ENCODE peak calls at places on chromosomes 12 and 14, in eight cellular contexts. One of them, this sample, is unnamed.

GRCh38 chr14:54481695-54482094 is 7.1 kb downstream of the GMFB start:
- DNase-seq in left ventricle myocardium inferior: no peak
- DNase-seq in neural progenitor cell: no peak
- DNase-seq in heart left ventricle: no peak
- DNase-seq in trophoblast cell: no peak
- DNase-seq in thyroid gland: no peak
- DNase-seq in upper lobe of right lung: no peak
- DNase-seq in kidney: no peak
- DNase-seq in this sample: no peak

GRCh38 chr14:61476737-61477410 is 155.5 kb downstream of the PRKCH start:
- DNase-seq in left ventricle myocardium inferior: no peak
- DNase-seq in neural progenitor cell: no peak
- DNase-seq in heart left ventricle: peak; percentile 63
- DNase-seq in trophoblast cell: peak; percentile 50
- DNase-seq in thyroid gland: peak; percentile 23
- DNase-seq in upper lobe of right lung: no peak
- DNase-seq in kidney: no peak
- DNase-seq in this sample: no peak

GRCh38 chr12:45591635-45592034 is 137.9 kb upstream of the ARID2 start:
- DNase-seq in left ventricle myocardium inferior: no peak
- DNase-seq in neural progenitor cell: no peak
- DNase-seq in heart left ventricle: no peak
- DNase-seq in trophoblast cell: no peak
- DNase-seq in thyroid gland: no peak
- DNase-seq in upper lobe of right lung: no peak
- DNase-seq in kidney: no peak
- DNase-seq in this sample: no peak

GRCh38 chr14:104883681-104884361 is 18.8 kb downstream of the CEP170B start:
- DNase-seq in left ventricle myocardium inferior: peak; percentile 9
- DNase-seq in neural progenitor cell: no peak
- DNase-seq in heart left ventricle: no peak
- DNase-seq in trophoblast cell: no peak
- DNase-seq in thyroid gland: no peak
- DNase-seq in upper lobe of right lung: no peak
- DNase-seq in kidney: peak; percentile 73
- DNase-seq in this sample: no peak

GRCh38 chr14:64891839-64892375 is 12.2 kb upstream of the SPTB start:
- DNase-seq in left ventricle myocardium inferior: no peak
- DNase-seq in neural progenitor cell: peak; percentile 82
- DNase-seq in heart left ventricle: no peak
- DNase-seq in trophoblast cell: peak; percentile 18
- DNase-seq in thyroid gland: no peak
- DNase-seq in upper lobe of right lung: no peak
- DNase-seq in kidney: no peak
- DNase-seq in this sample: no peak

GRCh38 chr14:91249841-91250616 is 5.5 kb upstream of the GPR68 start:
- DNase-seq in left ventricle myocardium inferior: no peak
- DNase-seq in neural progenitor cell: peak; percentile 85
- DNase-seq in heart left ventricle: no peak
- DNase-seq in trophoblast cell: no peak
- DNase-seq in thyroid gland: no peak
- DNase-seq in upper lobe of right lung: peak; percentile 78
- DNase-seq in kidney: no peak
- DNase-seq in this sample: no peak

GRCh38 chr12:67484788-67485480 is 163.6 kb upstream of the DYRK2 start:
- DNase-seq in left ventricle myocardium inferior: no peak
- DNase-seq in neural progenitor cell: no peak
- DNase-seq in heart left ventricle: no peak
- DNase-seq in trophoblast cell: no peak
- DNase-seq in thyroid gland: no peak
- DNase-seq in upper lobe of right lung: no peak
- DNase-seq in kidney: no peak
- DNase-seq in this sample: no peak

GRCh38 chr12:108387771-108388170 is 48.7 kb upstream of the CMKLR1 start:
- DNase-seq in left ventricle myocardium inferior: no peak
- DNase-seq in neural progenitor cell: no peak
- DNase-seq in heart left ventricle: no peak
- DNase-seq in trophoblast cell: no peak
- DNase-seq in thyroid gland: no peak
- DNase-seq in upper lobe of right lung: no peak
- DNase-seq in kidney: no peak
- DNase-seq in this sample: no peak

GRCh38 chr14:70416717-70417349 is at the start of gene SYNJ2BP:
- DNase-seq in left ventricle myocardium inferior: peak; percentile 69
- DNase-seq in neural progenitor cell: peak; percentile 62
- DNase-seq in heart left ventricle: peak; percentile 78
- DNase-seq in trophoblast cell: peak; percentile 67
- DNase-seq in thyroid gland: peak; percentile 89
- DNase-seq in upper lobe of right lung: peak; percentile 89
- DNase-seq in kidney: peak; percentile 84
- DNase-seq in this sample: peak; percentile 57

GRCh38 chr12:66491812-66492361 is 187.0 kb downstream of the GRIP1 start:
- DNase-seq in left ventricle myocardium inferior: no peak
- DNase-seq in neural progenitor cell: no peak
- DNase-seq in heart left ventricle: no peak
- DNase-seq in trophoblast cell: no peak
- DNase-seq in thyroid gland: no peak
- DNase-seq in upper lobe of right lung: no peak
- DNase-seq in kidney: no peak
- DNase-seq in this sample: no peak

GRCh38 chr12:19236656-19237055 is 107.1 kb downstream of the PLEKHA5 start:
- DNase-seq in left ventricle myocardium inferior: no peak
- DNase-seq in neural progenitor cell: no peak
- DNase-seq in heart left ventricle: no peak
- DNase-seq in trophoblast cell: no peak
- DNase-seq in thyroid gland: no peak
- DNase-seq in upper lobe of right lung: no peak
- DNase-seq in kidney: no peak
- DNase-seq in this sample: no peak

GRCh38 chr12:88258396-88258795 is 116.3 kb downstream of the TMTC3 start:
- DNase-seq in left ventricle myocardium inferior: no peak
- DNase-seq in neural progenitor cell: no peak
- DNase-seq in heart left ventricle: no peak
- DNase-seq in trophoblast cell: no peak
- DNase-seq in thyroid gland: no peak
- DNase-seq in upper lobe of right lung: no peak
- DNase-seq in kidney: no peak
- DNase-seq in this sample: no peak

GRCh38 chr14:75315143-75315542 is 36.5 kb downstream of the FOS start:
- DNase-seq in left ventricle myocardium inferior: no peak
- DNase-seq in neural progenitor cell: no peak
- DNase-seq in heart left ventricle: no peak
- DNase-seq in trophoblast cell: no peak
- DNase-seq in thyroid gland: no peak
- DNase-seq in upper lobe of right lung: no peak
- DNase-seq in kidney: no peak
- DNase-seq in this sample: no peak

GRCh38 chr14:61636792-61637191 is 58.5 kb upstream of the HIF1A start:
- DNase-seq in left ventricle myocardium inferior: no peak
- DNase-seq in neural progenitor cell: no peak
- DNase-seq in heart left ventricle: no peak
- DNase-seq in trophoblast cell: no peak
- DNase-seq in thyroid gland: no peak
- DNase-seq in upper lobe of right lung: no peak
- DNase-seq in kidney: no peak
- DNase-seq in this sample: no peak

DNA sequence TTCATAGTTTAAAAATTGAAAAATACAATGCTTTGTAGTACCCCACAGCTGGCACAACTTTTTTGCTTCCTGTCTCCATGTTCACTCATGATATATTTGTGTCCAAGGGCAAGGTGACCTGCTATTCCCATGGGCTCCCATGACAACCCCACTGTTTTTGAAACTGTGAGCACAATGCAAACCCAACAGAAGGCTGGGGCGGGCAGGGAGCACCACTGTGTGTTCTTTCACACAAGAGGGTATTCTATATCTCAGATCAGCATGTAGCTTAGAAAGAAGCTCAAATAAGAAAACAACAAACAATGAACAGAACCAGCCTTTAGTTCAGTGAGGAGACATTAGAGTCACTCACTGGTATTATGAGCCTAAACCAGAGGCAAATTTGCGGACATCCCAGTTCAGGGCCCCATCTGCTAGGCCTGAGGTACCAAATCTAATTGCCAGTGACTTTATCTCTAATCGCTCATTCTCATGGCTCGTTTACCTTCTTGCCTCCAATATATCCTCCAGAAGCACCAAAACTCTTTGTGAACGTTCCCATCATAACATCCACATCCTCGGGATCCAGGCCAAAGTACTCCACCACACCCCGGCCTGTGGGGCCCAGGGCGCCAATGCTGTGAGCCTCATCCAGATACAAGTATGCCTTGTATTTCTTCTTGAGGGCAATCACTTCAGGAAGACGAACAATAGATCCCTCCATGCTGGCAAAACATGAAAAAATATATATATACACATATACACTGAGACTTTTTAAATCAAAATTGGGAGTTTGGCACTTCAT is 56.4 kb upstream of the ISM2 start:
- DNase-seq in left ventricle myocardium inferior: no peak
- DNase-seq in neural progenitor cell: no peak
- DNase-seq in heart left ventricle: no peak
- DNase-seq in trophoblast cell: no peak
- DNase-seq in thyroid gland: no peak
- DNase-seq in upper lobe of right lung: no peak
- DNase-seq in kidney: no peak
- DNase-seq in this sample: no peak
- H3K4me3 ChIP-seq in left ventricle myocardium inferior: no peak overlapping the region
- H3K4me3 ChIP-seq in neural progenitor cell: no peak overlapping the region
- H3K4me3 ChIP-seq in heart left ventricle: no peak overlapping the region
- H3K4me3 ChIP-seq in trophoblast cell: no peak overlapping the region
- H3K4me3 ChIP-seq in thyroid gland: no peak overlapping the region
- H3K4me3 ChIP-seq in upper lobe of right lung: no peak overlapping the region
- H3K4me3 ChIP-seq in kidney: no peak overlapping the region
- H3K4me3 ChIP-seq in this sample: no peak overlapping the region

DNA sequence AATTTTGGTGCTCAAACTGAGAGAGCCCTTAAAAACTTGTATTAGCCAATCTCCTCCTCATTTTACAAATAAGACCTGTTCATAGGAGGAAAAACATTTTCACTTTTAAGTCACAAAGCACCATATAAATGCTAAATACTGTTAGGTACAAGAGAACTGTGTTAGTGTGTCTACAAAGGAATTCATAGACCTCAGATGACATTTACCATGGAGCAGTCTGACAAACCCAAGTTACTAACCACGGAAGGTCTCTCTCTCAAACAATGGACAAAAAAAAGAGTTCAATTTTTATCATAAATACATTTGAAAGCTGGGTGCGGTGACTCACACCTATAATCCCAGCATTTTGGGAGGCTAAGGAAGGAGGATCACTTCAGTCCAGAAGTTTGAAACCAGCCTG is 10.0 kb downstream of the SBNO1 start:
- DNase-seq in left ventricle myocardium inferior: no peak
- DNase-seq in neural progenitor cell: no peak
- DNase-seq in heart left ventricle: no peak
- DNase-seq in trophoblast cell: no peak
- DNase-seq in thyroid gland: no peak
- DNase-seq in upper lobe of right lung: no peak
- DNase-seq in kidney: no peak
- DNase-seq in this sample: no peak
- H3K36me3 ChIP-seq in left ventricle myocardium inferior: peaks cover 9% of the 10 kb centered on the region
- H3K36me3 ChIP-seq in neural progenitor cell: no peaks in the 10 kb centered on the region
- H3K36me3 ChIP-seq in heart left ventricle: no peaks in the 10 kb centered on the region
- H3K36me3 ChIP-seq in trophoblast cell: peaks cover 3% of the 10 kb centered on the region
- H3K36me3 ChIP-seq in thyroid gland: no peaks in the 10 kb centered on the region
- H3K36me3 ChIP-seq in upper lobe of right lung: peaks cover 9% of the 10 kb centered on the region
- H3K36me3 ChIP-seq in kidney: no peaks in the 10 kb centered on the region
- H3K36me3 ChIP-seq in this sample: no peaks in the 10 kb centered on the region

GRCh38 chr14:30560581-30560980 is 1.6 kb downstream of the G2E3 start:
- DNase-seq in left ventricle myocardium inferior: no peak
- DNase-seq in neural progenitor cell: no peak
- DNase-seq in heart left ventricle: no peak
- DNase-seq in trophoblast cell: no peak
- DNase-seq in thyroid gland: no peak
- DNase-seq in upper lobe of right lung: no peak
- DNase-seq in kidney: no peak
- DNase-seq in this sample: no peak

GRCh38 chr14:30564235-30564867 is 5.4 kb downstream of the G2E3 start:
- DNase-seq in left ventricle myocardium inferior: no peak
- DNase-seq in neural progenitor cell: no peak
- DNase-seq in heart left ventricle: no peak
- DNase-seq in trophoblast cell: no peak
- DNase-seq in thyroid gland: no peak
- DNase-seq in upper lobe of right lung: no peak
- DNase-seq in kidney: no peak
- DNase-seq in this sample: no peak

GRCh38 chr14:30558362-30558674 is 640 bp upstream of the G2E3 start:
- DNase-seq in left ventricle myocardium inferior: no peak
- DNase-seq in neural progenitor cell: no peak
- DNase-seq in heart left ventricle: no peak
- DNase-seq in trophoblast cell: no peak
- DNase-seq in thyroid gland: no peak
- DNase-seq in upper lobe of right lung: no peak
- DNase-seq in kidney: no peak
- DNase-seq in this sample: no peak

GRCh38 chr14:30559638-30560071 is 697 bp downstream of the G2E3 start:
- DNase-seq in left ventricle myocardium inferior: no peak
- DNase-seq in neural progenitor cell: peak; percentile 75
- DNase-seq in heart left ventricle: no peak
- DNase-seq in trophoblast cell: no peak
- DNase-seq in thyroid gland: no peak
- DNase-seq in upper lobe of right lung: no peak
- DNase-seq in kidney: no peak
- DNase-seq in this sample: no peak

DNA sequence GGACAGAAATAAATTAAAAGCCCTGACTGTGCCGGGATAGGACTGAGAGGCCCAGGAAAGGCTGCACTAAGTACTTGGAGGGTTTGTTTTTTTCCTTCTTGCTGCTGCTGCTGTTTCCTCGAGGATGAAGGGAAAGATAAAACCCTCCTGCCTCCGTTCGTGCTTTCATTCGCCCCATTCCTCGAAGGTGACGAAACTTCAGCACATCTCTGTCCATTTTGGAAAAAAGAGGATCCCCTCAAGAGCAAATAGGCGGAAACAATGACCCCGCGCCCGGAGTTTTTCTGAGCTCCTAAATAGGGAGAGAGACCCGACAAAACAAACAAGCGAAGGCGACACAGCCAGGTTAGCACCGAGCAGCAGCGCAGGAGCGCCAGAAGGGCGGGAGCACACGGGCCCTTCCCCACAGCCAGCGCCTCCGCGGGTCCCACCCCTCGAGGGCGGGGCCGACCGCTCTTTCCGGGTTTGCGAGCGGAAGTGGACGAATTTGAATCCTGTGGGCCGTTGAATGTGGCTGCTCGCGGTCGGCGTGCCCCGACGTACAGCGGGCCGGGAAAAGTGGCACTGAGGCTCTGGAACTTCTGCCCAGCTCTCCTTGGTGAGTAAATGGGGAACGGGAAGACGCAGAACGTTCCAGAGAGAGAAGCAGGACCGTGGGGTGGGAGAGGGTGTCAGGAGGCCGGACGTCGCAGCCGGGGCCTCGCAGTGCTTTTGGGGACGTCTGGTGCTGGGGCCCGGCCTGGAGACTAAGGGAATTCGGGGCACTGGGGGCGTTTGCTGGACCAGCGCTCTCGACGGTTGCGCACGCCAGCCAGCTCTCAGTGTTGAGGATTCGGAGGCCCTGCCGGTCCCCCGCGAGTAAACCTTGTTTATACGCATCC is at the start of gene G2E3:
- DNase-seq in left ventricle myocardium inferior: peak; percentile 86
- DNase-seq in neural progenitor cell: peak; percentile 92
- DNase-seq in heart left ventricle: peak; percentile 88
- DNase-seq in trophoblast cell: peak; percentile 88
- DNase-seq in thyroid gland: peak; percentile 89
- DNase-seq in upper lobe of right lung: peak; percentile 94
- DNase-seq in kidney: peak; percentile 94
- DNase-seq in this sample: peak; percentile 78
- H3K4me3 ChIP-seq in left ventricle myocardium inferior: peak within 1 kb of the TSS; percentile 81
- H3K4me3 ChIP-seq in neural progenitor cell: peak within 1 kb of the TSS; percentile 98
- H3K4me3 ChIP-seq in heart left ventricle: peak within 1 kb of the TSS; percentile 68
- H3K4me3 ChIP-seq in trophoblast cell: peak within 1 kb of the TSS; percentile 93
- H3K4me3 ChIP-seq in thyroid gland: peak within 1 kb of the TSS; percentile 59
- H3K4me3 ChIP-seq in upper lobe of right lung: peak within 1 kb of the TSS; percentile 79
- H3K4me3 ChIP-seq in kidney: peak within 1 kb of the TSS; percentile 97
- H3K4me3 ChIP-seq in this sample: peak within 1 kb of the TSS; percentile 75

GRCh38 chr12:132118876-132119275 is 25.2 kb downstream of the DDX51 start:
- DNase-seq in left ventricle myocardium inferior: no peak
- DNase-seq in neural progenitor cell: no peak
- DNase-seq in heart left ventricle: no peak
- DNase-seq in trophoblast cell: no peak
- DNase-seq in thyroid gland: no peak
- DNase-seq in upper lobe of right lung: no peak
- DNase-seq in kidney: no peak
- DNase-seq in this sample: no peak
- H3K36me3 ChIP-seq in left ventricle myocardium inferior: peaks cover 76% of the 10 kb centered on the region
- H3K36me3 ChIP-seq in neural progenitor cell: no peaks in the 10 kb centered on the region
- H3K36me3 ChIP-seq in heart left ventricle: peaks cover 16% of the 10 kb centered on the region
- H3K36me3 ChIP-seq in trophoblast cell: peaks cover 57% of the 10 kb centered on the region
- H3K36me3 ChIP-seq in thyroid gland: peaks cover 20% of the 10 kb centered on the region
- H3K36me3 ChIP-seq in upper lobe of right lung: peaks cover 60% of the 10 kb centered on the region
- H3K36me3 ChIP-seq in kidney: peaks cover 39% of the 10 kb centered on the region
- H3K36me3 ChIP-seq in this sample: no peaks in the 10 kb centered on the region